ENCODE peak calls at places on chromosomes 12 and 14, in eight cellular contexts. G is glomerular endothelial cell, T is RKO, X is T-helper 1 cell, D is cortex of kidney, U is lower leg skin, P is thoracic aorta, J is omental fat pad. S is an unnamed sample.

GRCh38 chr14:37215345-37215744 is 17.6 kb downstream of the MIPOL1 start:
- DNase-seq in G (no peak), T (no peak), X (no peak), D (no peak), U (no peak), P (no peak), J (no peak), S (no peak)

GRCh38 chr12:50276912-50277671 is 6.2 kb downstream of the LIMA1 start:
- DNase-seq in G (no peak), T (peak), X (no peak), D (no peak), U (no peak), P (no peak), J (no peak), S (no peak)

GRCh38 chr12:113844495-113845175 is 121.5 kb downstream of the RBM19 start:
- DNase-seq in G (no peak), T (no peak), X (no peak), D (no peak), U (no peak), P (no peak), J (no peak), S (no peak)

GRCh38 chr12:116969615-116970575 is 59.1 kb downstream of the FBXW8 start:
- DNase-seq in G (no peak), T (no peak), X (no peak), D (no peak), U (no peak), P (no peak), J (no peak), S (peak)

GRCh38 chr12:116421785-116422538 is 137.2 kb upstream of the MAP1LC3B2 start:
- DNase-seq in G (no peak), T (no peak), X (no peak), D (no peak), U (no peak), P (no peak), J (no peak), S (no peak)

GRCh38 chr14:67410313-67410712 is 1.7 kb downstream of the PLEK2 start:
- DNase-seq in G (no peak), T (no peak), X (no peak), D (no peak), U (no peak), P (no peak), J (no peak), S (no peak)

GRCh38 chr12:18146375-18146774 is 56.4 kb upstream of the RERGL start:
- DNase-seq in G (no peak), T (no peak), X (no peak), D (no peak), U (no peak), P (no peak), J (no peak), S (no peak)

GRCh38 chr12:293199-293598 is 30.6 kb upstream of the SLC6A13 start:
- DNase-seq in G (no peak), T (no peak), X (no peak), D (no peak), U (no peak), P (no peak), J (no peak), S (no peak)

GRCh38 chr12:52278931-52279682 is 4.7 kb downstream of the KRT86 start:
- DNase-seq in G (no peak), T (peak), X (peak), D (no peak), U (peak), P (no peak), J (peak), S (peak)

GRCh38 chr12:57461326-57461903 is 1.8 kb downstream of the GLI1 start:
- DNase-seq in G (no peak), T (peak), X (no peak), D (no peak), U (peak), P (no peak), J (no peak), S (peak)

S was measured in neural progenitor cell.